ENCODE peak calls at places on chromosomes 4 and X, in four cellular contexts. One of them, this sample, is unnamed. For H3K27me3 and H3K9me3, the result is how much of the 10 kb centered on the place peaks cover.

GRCh38 chr4:7808752-7809151 is 130.9 kb downstream of the AFAP1 start:
- DNase-seq in lower lobe of right lung: no peak
- DNase-seq in CD4-positive, alpha-beta memory T cell: no peak
- DNase-seq in neuronal stem cell: no peak
- DNase-seq in this sample: no peak

GRCh38 chrX:45208121-45208856 is 7.6 kb upstream of the DIPK2B start:
- DNase-seq in lower lobe of right lung: no peak
- DNase-seq in neuronal stem cell: no peak
- DNase-seq in CD4-positive, alpha-beta memory T cell: no peak
- DNase-seq in this sample: no peak

GRCh38 chr4:156303708-156304107 is 350.0 kb upstream of the CTSO start:
- DNase-seq in lower lobe of right lung: no peak
- DNase-seq in CD4-positive, alpha-beta memory T cell: no peak
- DNase-seq in neuronal stem cell: no peak
- DNase-seq in this sample: no peak

GRCh38 chr4:140071806-140072205 is 82.2 kb downstream of the MAML3 start:
- DNase-seq in CD4-positive, alpha-beta memory T cell: peak
- DNase-seq in lower lobe of right lung: no peak
- DNase-seq in neuronal stem cell: no peak
- DNase-seq in this sample: peak

GRCh38 chr4:20687894-20688293 is 12.4 kb upstream of the PACRGL start:
- DNase-seq in neuronal stem cell: no peak
- DNase-seq in CD4-positive, alpha-beta memory T cell: no peak
- DNase-seq in lower lobe of right lung: no peak
- DNase-seq in this sample: no peak

GRCh38 chr4:41709844-41710481 is 38.6 kb downstream of the PHOX2B start:
- DNase-seq in lower lobe of right lung: no peak
- DNase-seq in neuronal stem cell: no peak
- DNase-seq in CD4-positive, alpha-beta memory T cell: no peak
- DNase-seq in this sample: no peak

GRCh38 chr4:115090483-115091075 is 22.8 kb downstream of the NDST4 start:
- DNase-seq in neuronal stem cell: peak
- DNase-seq in lower lobe of right lung: no peak
- DNase-seq in CD4-positive, alpha-beta memory T cell: peak
- DNase-seq in this sample: no peak

GRCh38 chr4:102169345-102169744 is 175.9 kb downstream of the SLC39A8 start:
- DNase-seq in neuronal stem cell: peak
- DNase-seq in lower lobe of right lung: no peak
- DNase-seq in CD4-positive, alpha-beta memory T cell: no peak
- DNase-seq in this sample: no peak

GRCh38 chr4:12889054-12889453 is 595.1 kb downstream of the RAB28 start:
- DNase-seq in neuronal stem cell: no peak
- DNase-seq in CD4-positive, alpha-beta memory T cell: no peak
- DNase-seq in lower lobe of right lung: no peak
- DNase-seq in this sample: no peak

GRCh38 chr4:54217642-54218486 is 11.2 kb upstream of the PDGFRA start:
- DNase-seq in CD4-positive, alpha-beta memory T cell: peak
- DNase-seq in neuronal stem cell: peak
- DNase-seq in lower lobe of right lung: peak
- DNase-seq in this sample: peak

GRCh38 chr4:83011779-83012630 is 1.4 kb upstream of the LIN54 start:
- DNase-seq in CD4-positive, alpha-beta memory T cell: no peak
- DNase-seq in lower lobe of right lung: peak
- DNase-seq in neuronal stem cell: no peak
- DNase-seq in this sample: no peak

GRCh38 chr4:25900310-25900709 is 13.7 kb upstream of the SMIM20 start:
- DNase-seq in CD4-positive, alpha-beta memory T cell: no peak
- DNase-seq in neuronal stem cell: no peak
- DNase-seq in lower lobe of right lung: no peak
- DNase-seq in this sample: no peak

GRCh38 chr4:182809417-182810102 is 107.6 kb downstream of the DCTD start:
- DNase-seq in neuronal stem cell: no peak
- DNase-seq in CD4-positive, alpha-beta memory T cell: no peak
- DNase-seq in lower lobe of right lung: no peak
- DNase-seq in this sample: no peak

GRCh38 chr4:39825741-39826231 is 127.8 kb downstream of the UBE2K start:
- DNase-seq in CD4-positive, alpha-beta memory T cell: no peak
- DNase-seq in neuronal stem cell: no peak
- DNase-seq in lower lobe of right lung: no peak
- DNase-seq in this sample: no peak

GRCh38 chrX:68832101-68832416 is 3.2 kb downstream of the EFNB1 start:
- DNase-seq in CD4-positive, alpha-beta memory T cell: no peak
- DNase-seq in lower lobe of right lung: peak
- DNase-seq in neuronal stem cell: no peak
- DNase-seq in this sample: no peak

GRCh38 chr4:7105261-7105660 is 37.4 kb upstream of the GRPEL1 start:
- DNase-seq in neuronal stem cell: no peak
- DNase-seq in lower lobe of right lung: no peak
- DNase-seq in CD4-positive, alpha-beta memory T cell: no peak
- DNase-seq in this sample: no peak

GRCh38 chr4:60201052-60201673 is 999.0 kb upstream of the ADGRL3 start:
- DNase-seq in lower lobe of right lung: peak
- DNase-seq in neuronal stem cell: peak
- DNase-seq in CD4-positive, alpha-beta memory T cell: no peak
- DNase-seq in this sample: no peak

GRCh38 chrX:2501246-2502102 is 698 bp upstream of the DHRSX start:
- DNase-seq in lower lobe of right lung: no peak
- DNase-seq in neuronal stem cell: no peak
- DNase-seq in CD4-positive, alpha-beta memory T cell: no peak
- DNase-seq in this sample: no peak

GRCh38 chr4:55251352-55251751 is 94.7 kb upstream of the SRD5A3 start:
- DNase-seq in lower lobe of right lung: no peak
- DNase-seq in neuronal stem cell: no peak
- DNase-seq in CD4-positive, alpha-beta memory T cell: no peak
- DNase-seq in this sample: no peak

GRCh38 chr4:154720123-154720522 is 23.7 kb upstream of the LRAT start:
- DNase-seq in lower lobe of right lung: no peak
- DNase-seq in CD4-positive, alpha-beta memory T cell: no peak
- DNase-seq in neuronal stem cell: no peak
- DNase-seq in this sample: no peak

GRCh38 chrX:68307767-68308166 is 125.5 kb downstream of the OPHN1 start:
- DNase-seq in lower lobe of right lung: no peak
- DNase-seq in CD4-positive, alpha-beta memory T cell: no peak
- DNase-seq in neuronal stem cell: no peak
- DNase-seq in this sample: no peak

GRCh38 chrX:39728025-39728424 is 369.7 kb downstream of the BCOR start:
- DNase-seq in lower lobe of right lung: no peak
- DNase-seq in CD4-positive, alpha-beta memory T cell: no peak
- DNase-seq in neuronal stem cell: no peak
- DNase-seq in this sample: no peak

GRCh38 chr4:150316332-150317205 is 238.3 kb downstream of the DCLK2 start:
- DNase-seq in neuronal stem cell: no peak
- DNase-seq in lower lobe of right lung: no peak
- DNase-seq in CD4-positive, alpha-beta memory T cell: no peak
- DNase-seq in this sample: no peak

GRCh38 chrX:103253608-103254007 is 1.3 kb downstream of the TCEAL8 start:
- DNase-seq in CD4-positive, alpha-beta memory T cell: no peak
- DNase-seq in neuronal stem cell: no peak
- DNase-seq in lower lobe of right lung: no peak
- DNase-seq in this sample: no peak

GRCh38 chr4:48372272-48372671 is 30.9 kb downstream of the SLAIN2 start:
- DNase-seq in CD4-positive, alpha-beta memory T cell: no peak
- DNase-seq in lower lobe of right lung: no peak
- DNase-seq in neuronal stem cell: no peak
- DNase-seq in this sample: no peak

DNA sequence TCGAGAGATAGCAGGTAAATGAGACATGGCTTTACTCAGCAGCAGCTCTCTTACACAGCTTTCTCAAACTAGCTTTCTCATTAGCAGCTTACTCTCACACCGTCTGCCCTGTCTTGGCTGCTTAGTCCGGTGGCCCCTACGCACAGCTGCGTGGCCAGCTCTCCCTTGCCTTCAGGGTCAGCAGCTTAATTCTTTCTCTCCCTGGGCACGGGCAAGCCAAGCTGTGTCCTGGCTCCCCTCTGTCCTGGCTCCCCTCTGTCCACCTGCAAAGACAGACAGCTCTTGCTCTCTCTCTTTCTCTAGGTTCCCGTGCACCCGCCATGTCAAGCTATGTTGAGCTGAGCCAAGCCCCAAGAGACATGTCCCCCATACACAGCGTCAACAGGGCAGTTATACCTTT is 39.4 kb downstream of the ZNF185 start:
- DNase-seq in neuronal stem cell: no peak
- DNase-seq in CD4-positive, alpha-beta memory T cell: no peak
- DNase-seq in lower lobe of right lung: no peak
- DNase-seq in this sample: no peak
- H3K27me3 ChIP-seq in neuronal stem cell: under half
- H3K27me3 ChIP-seq in CD4-positive, alpha-beta memory T cell: under half
- H3K27me3 ChIP-seq in lower lobe of right lung: under half
- H3K27me3 ChIP-seq in this sample: under half

GRCh38 chr4:161252520-161253141 is 911.2 kb downstream of the FSTL5 start:
- DNase-seq in neuronal stem cell: no peak
- DNase-seq in lower lobe of right lung: no peak
- DNase-seq in CD4-positive, alpha-beta memory T cell: no peak
- DNase-seq in this sample: no peak
- H3K9me3 ChIP-seq in neuronal stem cell: under half
- H3K9me3 ChIP-seq in lower lobe of right lung: under half
- H3K9me3 ChIP-seq in CD4-positive, alpha-beta memory T cell: under half
- H3K9me3 ChIP-seq in this sample: under half

GRCh38 chr4:174209296-174209695 is 74.2 kb downstream of the FBXO8 start:
- DNase-seq in lower lobe of right lung: no peak
- DNase-seq in CD4-positive, alpha-beta memory T cell: no peak
- DNase-seq in neuronal stem cell: no peak
- DNase-seq in this sample: no peak

GRCh38 chr4:174204194-174204831 is 79.2 kb downstream of the FBXO8 start:
- DNase-seq in CD4-positive, alpha-beta memory T cell: no peak
- DNase-seq in lower lobe of right lung: no peak
- DNase-seq in neuronal stem cell: no peak
- DNase-seq in this sample: no peak

GRCh38 chr4:174210952-174211490 is 72.4 kb downstream of the FBXO8 start:
- DNase-seq in lower lobe of right lung: no peak
- DNase-seq in CD4-positive, alpha-beta memory T cell: no peak
- DNase-seq in neuronal stem cell: no peak
- DNase-seq in this sample: no peak

GRCh38 chr4:174210354-174210753 is 73.1 kb downstream of the FBXO8 start:
- DNase-seq in neuronal stem cell: no peak
- DNase-seq in lower lobe of right lung: no peak
- DNase-seq in CD4-positive, alpha-beta memory T cell: no peak
- DNase-seq in this sample: no peak

GRCh38 chr4:174207370-174207769 is 76.1 kb downstream of the FBXO8 start:
- DNase-seq in lower lobe of right lung: no peak
- DNase-seq in CD4-positive, alpha-beta memory T cell: no peak
- DNase-seq in neuronal stem cell: no peak
- DNase-seq in this sample: no peak
- H3K27me3 ChIP-seq in lower lobe of right lung: under half
- H3K27me3 ChIP-seq in CD4-positive, alpha-beta memory T cell: under half
- H3K27me3 ChIP-seq in neuronal stem cell: under half
- H3K27me3 ChIP-seq in this sample: under half

GRCh38 chrX:149021164-149021563 is 483.9 kb downstream of the IDS start:
- DNase-seq in CD4-positive, alpha-beta memory T cell: no peak
- DNase-seq in neuronal stem cell: no peak
- DNase-seq in lower lobe of right lung: no peak
- DNase-seq in this sample: no peak
- H3K9me3 ChIP-seq in CD4-positive, alpha-beta memory T cell: under half
- H3K9me3 ChIP-seq in neuronal stem cell: under half
- H3K9me3 ChIP-seq in lower lobe of right lung: under half
- H3K9me3 ChIP-seq in this sample: under half

DNA sequence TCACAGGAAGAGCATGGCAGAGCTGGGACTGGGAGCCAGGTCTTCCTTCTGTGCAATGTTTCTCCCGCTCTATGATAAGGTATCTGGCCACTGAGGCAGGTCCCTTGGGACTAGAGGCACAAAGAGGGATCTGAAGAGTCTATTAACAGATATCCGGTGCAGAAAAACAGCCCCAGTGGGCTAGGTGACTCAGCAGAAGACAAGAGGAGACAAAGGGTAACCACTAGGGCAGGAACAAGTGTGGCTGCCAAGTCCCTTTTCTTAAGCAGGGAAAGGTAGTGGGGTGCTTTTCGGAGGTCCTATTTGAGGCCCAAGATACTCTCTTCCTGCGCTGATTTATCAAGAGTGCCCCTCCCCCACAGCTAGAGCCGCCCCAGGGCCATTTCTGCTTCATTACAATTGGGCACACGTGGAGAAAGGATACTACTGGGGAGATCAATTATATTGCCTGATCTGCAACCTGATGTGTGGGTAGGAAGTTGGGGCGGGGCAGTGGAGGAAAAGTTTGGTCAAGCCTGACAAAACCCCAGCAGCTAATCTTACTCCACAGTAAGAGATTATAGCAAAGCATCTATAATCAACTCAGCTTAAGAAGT is at the start of gene DGAT2L6:
- DNase-seq in lower lobe of right lung: no peak
- DNase-seq in CD4-positive, alpha-beta memory T cell: no peak
- DNase-seq in neuronal stem cell: no peak
- DNase-seq in this sample: no peak
- H3K27me3 ChIP-seq in lower lobe of right lung: under half
- H3K27me3 ChIP-seq in CD4-positive, alpha-beta memory T cell: under half
- H3K27me3 ChIP-seq in neuronal stem cell: under half
- H3K27me3 ChIP-seq in this sample: under half